ENCODE peak calls at places on chromosomes 4 and X, in ten cellular contexts. V is mammary epithelial cell, G is fibroblast of lung, D is GM23338, J is HCT116, Z is endothelial cell of umbilical vein, O is OCI-LY7, E is DND-41, X is mesenchymal stem cell, S is neural progenitor cell. U is an unnamed sample.

GRCh38 chr4:101114936-101115372 is 232.4 kb downstream of the PPP3CA start:
- DNase-seq in V (peak; percentile 96), G (peak; percentile 58), D (peak; percentile 69), J (peak; percentile 99), Z (no peak), O (no peak), E (no peak), X (peak; percentile 55), S (peak; percentile 68), U (no peak)

GRCh38 chr4:88949605-88950004 is 107.4 kb downstream of the FAM13A start:
- DNase-seq in V (no peak), G (no peak), D (no peak), J (no peak), Z (no peak), O (no peak), E (no peak), X (no peak), S (no peak), U (no peak)

GRCh38 chrX:39196192-39197102 is 395.2 kb downstream of the MID1IP1 start:
- DNase-seq in V (peak; percentile 72), G (peak; percentile 45), D (peak; percentile 6), J (peak; percentile 26), Z (no peak), O (peak; percentile 11), E (peak; percentile 79), X (peak; percentile 70), S (no peak), U (no peak)

GRCh38 chr4:112519689-112520597 is 4.0 kb upstream of the NEUROG2 start:
- DNase-seq in V (no peak), G (no peak), D (peak; percentile 78), J (no peak), Z (no peak), O (no peak), E (no peak), X (no peak), S (peak; percentile 81), U (peak; percentile 22)

GRCh38 chr4:59612235-59612634 is 1587.9 kb upstream of the ADGRL3 start:
- DNase-seq in V (peak; percentile 58), G (peak; percentile 61), D (no peak), J (no peak), Z (no peak), O (no peak), E (no peak), X (peak; percentile 89), S (no peak), U (no peak)

GRCh38 chr4:113060853-113061252 is 11.4 kb downstream of the ANK2 start:
- DNase-seq in V (no peak), G (no peak), D (no peak), J (no peak), Z (no peak), O (no peak), E (no peak), X (no peak), S (peak; percentile 84), U (no peak)

GRCh38 chr4:146637853-146638800 is 566 bp upstream of the POU4F2 start:
- DNase-seq in V (no peak), G (no peak), D (peak; percentile 50), J (no peak), Z (no peak), O (no peak), E (no peak), X (no peak), S (peak; percentile 46), U (peak; percentile 72)

GRCh38 chrX:40057405-40057804 is 40.4 kb downstream of the BCOR start:
- DNase-seq in V (no peak), G (no peak), D (no peak), J (no peak), Z (no peak), O (no peak), E (no peak), X (no peak), S (peak; percentile 33), U (no peak)

GRCh38 chrX:18755651-18756050 is 48.2 kb downstream of the PPEF1 start:
- DNase-seq in V (no peak), G (no peak), D (no peak), J (no peak), Z (peak; percentile 28), O (no peak), E (no peak), X (no peak), S (no peak), U (no peak)

GRCh38 chr4:184163813-184164212 is 53.9 kb downstream of the ENPP6 start:
- DNase-seq in V (peak; percentile 28), G (peak; percentile 38), D (peak; percentile 88), J (no peak), Z (peak; percentile 5), O (peak; percentile 23), E (peak; percentile 53), X (peak; percentile 44), S (peak; percentile 88), U (no peak)

GRCh38 chr4:83599183-83599582 is 63.3 kb downstream of the GPAT3 start:
- DNase-seq in V (peak; percentile 58), G (peak; percentile 72), D (peak; percentile 63), J (peak; percentile 23), Z (peak; percentile 22), O (peak; percentile 67), E (no peak), X (peak; percentile 57), S (no peak), U (no peak)

GRCh38 chr4:35125995-35126712 is 1118.2 kb downstream of the ARAP2 start:
- DNase-seq in V (no peak), G (no peak), D (no peak), J (no peak), Z (no peak), O (no peak), E (no peak), X (no peak), S (no peak), U (no peak)

DNA sequence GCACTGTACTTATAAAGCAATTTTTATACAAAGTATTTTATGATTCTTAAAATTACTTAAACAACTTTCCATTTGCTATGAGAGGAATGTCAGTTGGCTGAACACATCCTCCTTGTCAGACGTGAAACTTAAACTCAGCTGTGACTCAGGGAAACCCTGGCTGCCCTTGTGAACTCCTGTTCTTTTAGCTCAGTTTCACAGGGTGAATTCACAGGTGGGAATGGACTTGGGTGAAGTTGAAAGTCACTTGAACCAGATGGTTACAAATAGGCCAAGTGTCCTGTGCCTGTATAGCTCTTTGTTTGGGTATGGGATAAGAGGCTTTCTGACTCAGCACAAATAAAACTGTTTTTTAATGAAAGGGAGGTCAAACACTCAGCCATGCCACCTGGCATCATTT is 67.4 kb upstream of the FAM47B start:
- DNase-seq in V (peak; percentile 73), G (peak; percentile 81), D (no peak), J (no peak), Z (peak; percentile 1), O (no peak), E (no peak), X (peak; percentile 37), S (no peak), U (peak; percentile 57)
- H2AFZ ChIP-seq in V (no peak overlapping the region), G (no peak overlapping the region), D (no peak overlapping the region), J (no peak overlapping the region), Z (no peak overlapping the region), O (no peak overlapping the region), E (no peak overlapping the region), X (no peak overlapping the region), S (no peak overlapping the region), U (no peak overlapping the region)

GRCh38 chr4:168854216-168854921 is 155.7 kb downstream of the CBR4 start:
- DNase-seq in V (no peak), G (no peak), D (no peak), J (no peak), Z (no peak), O (no peak), E (no peak), X (no peak), S (no peak), U (no peak)

GRCh38 chr4:168857009-168857408 is 153.0 kb downstream of the CBR4 start:
- DNase-seq in V (no peak), G (no peak), D (no peak), J (no peak), Z (no peak), O (no peak), E (no peak), X (no peak), S (no peak), U (no peak)

GRCh38 chr4:168857546-168858314 is 152.3 kb downstream of the CBR4 start:
- DNase-seq in V (no peak), G (peak; percentile 97), D (no peak), J (no peak), Z (peak; percentile 58), O (no peak), E (no peak), X (peak; percentile 75), S (no peak), U (no peak)

GRCh38 chr4:168853770-168854169 is 156.3 kb downstream of the CBR4 start:
- DNase-seq in V (no peak), G (no peak), D (no peak), J (no peak), Z (no peak), O (no peak), E (no peak), X (no peak), S (no peak), U (no peak)

DNA sequence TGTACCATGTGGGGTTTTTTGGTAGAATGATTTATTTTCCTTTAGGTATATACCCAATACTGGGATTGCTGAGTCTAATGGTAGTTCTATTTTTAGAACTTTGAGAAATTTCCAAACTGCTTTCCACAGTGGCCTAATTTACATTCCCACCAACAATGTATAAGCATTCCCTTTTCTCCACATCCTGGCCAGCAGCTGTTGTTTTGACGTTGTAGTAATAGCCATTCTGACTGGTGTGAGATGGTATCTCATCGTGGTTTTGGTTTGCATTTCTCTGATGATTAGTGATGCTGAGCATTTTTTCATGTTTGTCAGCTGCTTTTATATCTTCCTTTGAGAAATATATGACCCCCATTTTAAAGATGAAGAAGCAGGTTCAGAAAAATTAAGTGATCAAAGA is 153.7 kb downstream of the CBR4 start:
- DNase-seq in V (peak; percentile 74), G (peak; percentile 93), D (no peak), J (no peak), Z (no peak), O (no peak), E (peak; percentile 8), X (peak; percentile 97), S (no peak), U (no peak)
- H3K4me1 ChIP-seq in V (peaks cover 18% of the 10 kb centered on the region), G (peaks cover 23% of the 10 kb centered on the region), D (peaks cover 4% of the 10 kb centered on the region), J (no peaks in the 10 kb centered on the region), Z (no peaks in the 10 kb centered on the region), O (no peaks in the 10 kb centered on the region), E (peaks cover 37% of the 10 kb centered on the region), X (peaks cover 19% of the 10 kb centered on the region), S (peaks cover 8% of the 10 kb centered on the region), U (peaks cover 54% of the 10 kb centered on the region)

GRCh38 chr4:102301167-102301566 is 44.1 kb downstream of the SLC39A8 start:
- DNase-seq in V (no peak), G (no peak), D (no peak), J (no peak), Z (no peak), O (no peak), E (no peak), X (no peak), S (no peak), U (no peak)
- H3K27ac ChIP-seq in V (no peak overlapping the region), G (no peak overlapping the region), D (no peak overlapping the region), J (no peak overlapping the region), Z (no peak overlapping the region), O (no peak overlapping the region), E (no peak overlapping the region), X (no peak overlapping the region), S (no peak overlapping the region), U (no peak overlapping the region)

GRCh38 chrX:144717682-144718081 is 529.6 kb upstream of the SPANXN1 start:
- DNase-seq in V (no peak), G (no peak), D (no peak), J (no peak), Z (no peak), O (no peak), E (no peak), X (no peak), S (no peak), U (no peak)

GRCh38 chrX:144715356-144715755 is 531.9 kb upstream of the SPANXN1 start:
- DNase-seq in V (no peak), G (no peak), D (no peak), J (no peak), Z (no peak), O (no peak), E (no peak), X (peak; percentile 13), S (no peak), U (no peak)

GRCh38 chrX:144716187-144716586 is 531.1 kb upstream of the SPANXN1 start:
- DNase-seq in V (no peak), G (no peak), D (no peak), J (no peak), Z (no peak), O (no peak), E (no peak), X (no peak), S (peak; percentile 3), U (no peak)
- H2AFZ ChIP-seq in V (no peak overlapping the region), G (no peak overlapping the region), D (no peak overlapping the region), J (no peak overlapping the region), Z (no peak overlapping the region), O (no peak overlapping the region), E (no peak overlapping the region), X (no peak overlapping the region), S (no peak overlapping the region), U (no peak overlapping the region)